ENCODE peak calls at places on chromosomes 3 and 15, in nine cellular contexts. One of them, this sample, is unnamed.

GRCh38 chr3:132341746-132342145 is 24.5 kb downstream of the ACP3 start:
- DNase-seq in HL-60: no peak
- DNase-seq in stomach: no peak
- DNase-seq in Panc1: no peak
- DNase-seq in GM23338: no peak
- DNase-seq in prostate gland: no peak
- DNase-seq in SK-N-SH: no peak
- DNase-seq in spleen: no peak
- DNase-seq in transverse colon: no peak
- DNase-seq in this sample: no peak

GRCh38 chr3:165728924-165729323 is 108.3 kb downstream of the BCHE start:
- DNase-seq in stomach: no peak
- DNase-seq in Panc1: no peak
- DNase-seq in spleen: peak
- DNase-seq in prostate gland: no peak
- DNase-seq in GM23338: no peak
- DNase-seq in SK-N-SH: no peak
- DNase-seq in HL-60: no peak
- DNase-seq in transverse colon: no peak
- DNase-seq in this sample: no peak

GRCh38 chr15:101318147-101318809 is 23.2 kb upstream of the SNRPA1 start:
- DNase-seq in spleen: no peak
- DNase-seq in SK-N-SH: no peak
- DNase-seq in stomach: no peak
- DNase-seq in GM23338: no peak
- DNase-seq in transverse colon: no peak
- DNase-seq in prostate gland: no peak
- DNase-seq in Panc1: no peak
- DNase-seq in HL-60: no peak
- DNase-seq in this sample: no peak

GRCh38 chr15:39199076-39199475 is 381.8 kb upstream of the THBS1 start:
- DNase-seq in Panc1: no peak
- DNase-seq in stomach: no peak
- DNase-seq in GM23338: no peak
- DNase-seq in HL-60: no peak
- DNase-seq in prostate gland: no peak
- DNase-seq in transverse colon: peak
- DNase-seq in spleen: no peak
- DNase-seq in SK-N-SH: peak
- DNase-seq in this sample: no peak

GRCh38 chr15:31327674-31328424 is 1.2 kb downstream of the KLF13 start:
- DNase-seq in GM23338: peak
- DNase-seq in spleen: peak
- DNase-seq in stomach: peak
- DNase-seq in transverse colon: peak
- DNase-seq in prostate gland: peak
- DNase-seq in SK-N-SH: peak
- DNase-seq in Panc1: no peak
- DNase-seq in HL-60: peak
- DNase-seq in this sample: no peak

GRCh38 chr3:14143826-14144225 is 19.0 kb downstream of the TMEM43 start:
- DNase-seq in prostate gland: peak
- DNase-seq in transverse colon: peak
- DNase-seq in Panc1: no peak
- DNase-seq in GM23338: peak
- DNase-seq in HL-60: peak
- DNase-seq in spleen: no peak
- DNase-seq in stomach: no peak
- DNase-seq in SK-N-SH: no peak
- DNase-seq in this sample: no peak

GRCh38 chr3:159629329-159630084 is 359.1 kb upstream of the IL12A start:
- DNase-seq in transverse colon: no peak
- DNase-seq in Panc1: no peak
- DNase-seq in prostate gland: no peak
- DNase-seq in spleen: no peak
- DNase-seq in HL-60: no peak
- DNase-seq in stomach: no peak
- DNase-seq in GM23338: no peak
- DNase-seq in SK-N-SH: no peak
- DNase-seq in this sample: no peak

GRCh38 chr3:121651684-121652083 is 9.0 kb downstream of the HCLS1 start:
- DNase-seq in stomach: no peak
- DNase-seq in spleen: no peak
- DNase-seq in HL-60: no peak
- DNase-seq in Panc1: no peak
- DNase-seq in SK-N-SH: no peak
- DNase-seq in prostate gland: no peak
- DNase-seq in transverse colon: no peak
- DNase-seq in GM23338: no peak
- DNase-seq in this sample: no peak

GRCh38 chr15:81502436-81502835 is 128.4 kb upstream of the TMC3 start:
- DNase-seq in transverse colon: no peak
- DNase-seq in GM23338: no peak
- DNase-seq in HL-60: no peak
- DNase-seq in prostate gland: no peak
- DNase-seq in SK-N-SH: no peak
- DNase-seq in spleen: no peak
- DNase-seq in stomach: no peak
- DNase-seq in Panc1: no peak
- DNase-seq in this sample: no peak

GRCh38 chr3:32973982-32974381 is 22.5 kb downstream of the CCR4 start:
- DNase-seq in spleen: no peak
- DNase-seq in stomach: no peak
- DNase-seq in HL-60: no peak
- DNase-seq in SK-N-SH: no peak
- DNase-seq in prostate gland: no peak
- DNase-seq in Panc1: no peak
- DNase-seq in transverse colon: no peak
- DNase-seq in GM23338: no peak
- DNase-seq in this sample: no peak

DNA sequence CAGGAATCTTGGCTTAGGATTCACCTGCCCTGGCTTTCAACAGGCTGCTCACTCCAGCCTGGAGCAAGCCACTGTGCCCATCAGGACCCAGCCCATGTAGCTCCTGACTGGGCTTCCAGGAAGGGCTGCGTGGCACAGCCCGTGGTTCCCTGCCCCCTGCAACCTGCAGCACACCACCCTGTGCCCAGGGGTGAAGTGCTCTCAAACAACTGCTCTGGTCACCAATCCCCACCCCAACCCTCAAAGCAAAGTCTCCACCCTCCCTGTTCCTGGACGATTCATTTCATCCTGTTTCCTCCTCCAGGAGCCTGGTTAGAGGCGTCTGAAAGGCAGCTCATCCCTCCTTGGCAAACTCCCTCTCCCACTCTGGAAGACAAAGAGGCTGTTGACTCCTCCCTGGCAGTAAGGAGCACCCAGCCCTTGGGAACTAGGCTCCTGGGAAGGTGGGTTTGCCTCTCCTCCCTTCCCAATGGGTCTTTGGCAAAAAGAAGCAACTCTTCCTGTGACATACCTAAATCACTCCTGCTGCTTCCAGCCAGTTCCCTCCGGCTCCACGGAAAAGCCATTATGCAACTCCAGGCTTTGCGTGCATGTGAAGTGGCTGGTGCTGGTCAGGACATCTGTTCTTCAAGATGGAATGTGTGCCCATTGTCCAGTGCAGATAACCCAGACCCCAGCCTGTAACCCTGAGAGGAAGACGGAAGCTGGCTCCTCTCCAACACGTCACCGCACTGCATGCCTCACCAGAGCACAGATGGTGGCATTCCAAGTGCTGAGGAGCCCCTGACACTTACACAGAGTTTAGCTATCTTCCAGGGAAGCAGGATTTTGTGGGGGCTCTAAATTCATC is 29.1 kb upstream of the VIPR1 start:
- DNase-seq in stomach: peak
- DNase-seq in Panc1: no peak
- DNase-seq in HL-60: peak
- DNase-seq in transverse colon: peak
- DNase-seq in SK-N-SH: no peak
- DNase-seq in spleen: no peak
- DNase-seq in prostate gland: no peak
- DNase-seq in GM23338: no peak
- DNase-seq in this sample: no peak
- TF ChIP-seq POLR2AphosphoS5 in stomach: no peak
- TF ChIP-seq POLR2AphosphoS5 in Panc1: no peak
- TF ChIP-seq POLR2AphosphoS5 in HL-60: no peak
- TF ChIP-seq POLR2AphosphoS5 in transverse colon: peak
- TF ChIP-seq POLR2AphosphoS5 in SK-N-SH: no peak
- TF ChIP-seq POLR2AphosphoS5 in spleen: no peak
- TF ChIP-seq POLR2AphosphoS5 in prostate gland: no peak
- TF ChIP-seq POLR2AphosphoS5 in GM23338: no peak
- TF ChIP-seq POLR2AphosphoS5 in this sample: no peak

GRCh38 chr3:10703875-10704274 is 112.2 kb upstream of the SLC6A11 start:
- DNase-seq in spleen: no peak
- DNase-seq in SK-N-SH: peak
- DNase-seq in HL-60: peak
- DNase-seq in transverse colon: no peak
- DNase-seq in Panc1: no peak
- DNase-seq in GM23338: peak
- DNase-seq in stomach: no peak
- DNase-seq in prostate gland: no peak
- DNase-seq in this sample: no peak
- TF ChIP-seq CTCF in spleen: no peak
- TF ChIP-seq CTCF in SK-N-SH: peak
- TF ChIP-seq CTCF in HL-60: no peak
- TF ChIP-seq CTCF in transverse colon: no peak
- TF ChIP-seq CTCF in Panc1: peak
- TF ChIP-seq CTCF in GM23338: peak
- TF ChIP-seq CTCF in stomach: no peak
- TF ChIP-seq CTCF in prostate gland: no peak
- TF ChIP-seq CTCF in this sample: peak

GRCh38 chr15:93981706-93982105 is 249.7 kb upstream of the MCTP2 start:
- DNase-seq in Panc1: no peak
- DNase-seq in prostate gland: no peak
- DNase-seq in spleen: no peak
- DNase-seq in transverse colon: no peak
- DNase-seq in GM23338: no peak
- DNase-seq in SK-N-SH: no peak
- DNase-seq in stomach: no peak
- DNase-seq in HL-60: no peak
- DNase-seq in this sample: no peak

GRCh38 chr15:93980149-93980911 is 251.0 kb upstream of the MCTP2 start:
- DNase-seq in stomach: no peak
- DNase-seq in spleen: no peak
- DNase-seq in Panc1: no peak
- DNase-seq in HL-60: no peak
- DNase-seq in transverse colon: peak
- DNase-seq in SK-N-SH: no peak
- DNase-seq in GM23338: no peak
- DNase-seq in prostate gland: no peak
- DNase-seq in this sample: no peak

GRCh38 chr15:93985173-93985572 is 246.2 kb upstream of the MCTP2 start:
- DNase-seq in transverse colon: no peak
- DNase-seq in GM23338: no peak
- DNase-seq in HL-60: no peak
- DNase-seq in Panc1: no peak
- DNase-seq in prostate gland: no peak
- DNase-seq in spleen: no peak
- DNase-seq in SK-N-SH: no peak
- DNase-seq in stomach: no peak
- DNase-seq in this sample: no peak

GRCh38 chr15:93983501-93983900 is 247.9 kb upstream of the MCTP2 start:
- DNase-seq in stomach: no peak
- DNase-seq in spleen: no peak
- DNase-seq in transverse colon: no peak
- DNase-seq in Panc1: no peak
- DNase-seq in prostate gland: no peak
- DNase-seq in HL-60: no peak
- DNase-seq in SK-N-SH: no peak
- DNase-seq in GM23338: no peak
- DNase-seq in this sample: no peak

GRCh38 chr15:93982226-93982641 is 249.1 kb upstream of the MCTP2 start:
- DNase-seq in stomach: no peak
- DNase-seq in HL-60: no peak
- DNase-seq in GM23338: no peak
- DNase-seq in prostate gland: no peak
- DNase-seq in Panc1: no peak
- DNase-seq in spleen: no peak
- DNase-seq in SK-N-SH: peak
- DNase-seq in transverse colon: no peak
- DNase-seq in this sample: no peak
- TF ChIP-seq POLR2AphosphoS5 in stomach: no peak
- TF ChIP-seq POLR2AphosphoS5 in HL-60: no peak
- TF ChIP-seq POLR2AphosphoS5 in GM23338: no peak
- TF ChIP-seq POLR2AphosphoS5 in prostate gland: no peak
- TF ChIP-seq POLR2AphosphoS5 in Panc1: no peak
- TF ChIP-seq POLR2AphosphoS5 in spleen: no peak
- TF ChIP-seq POLR2AphosphoS5 in SK-N-SH: no peak
- TF ChIP-seq POLR2AphosphoS5 in transverse colon: no peak
- TF ChIP-seq POLR2AphosphoS5 in this sample: peak

DNA sequence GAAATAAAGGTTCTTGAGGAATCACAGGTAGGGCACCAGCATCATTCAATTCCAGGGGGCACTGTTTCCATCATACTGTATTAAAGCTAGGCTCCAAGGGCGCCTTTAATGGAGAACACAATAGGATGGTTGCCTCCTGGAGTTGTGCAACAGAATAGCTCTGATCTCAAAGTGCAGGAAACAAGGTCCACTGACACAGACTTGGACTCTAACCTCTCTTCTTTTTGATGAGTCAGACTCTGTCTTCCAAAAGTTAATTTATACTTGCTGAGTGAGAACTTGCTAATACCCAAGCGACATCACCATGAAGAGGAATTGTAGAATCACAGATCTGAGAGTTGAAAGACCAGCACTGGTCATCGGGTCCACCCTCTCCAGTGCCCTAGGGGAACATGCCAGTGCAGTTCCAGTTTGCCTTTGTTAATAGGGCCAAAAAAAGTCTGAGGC is 94.4 kb upstream of the PHLDB2 start:
- DNase-seq in stomach: no peak
- DNase-seq in GM23338: peak
- DNase-seq in SK-N-SH: no peak
- DNase-seq in transverse colon: no peak
- DNase-seq in HL-60: no peak
- DNase-seq in Panc1: no peak
- DNase-seq in spleen: no peak
- DNase-seq in prostate gland: no peak
- DNase-seq in this sample: no peak
- TF ChIP-seq CTCF in stomach: no peak
- TF ChIP-seq CTCF in GM23338: peak
- TF ChIP-seq CTCF in SK-N-SH: peak
- TF ChIP-seq CTCF in transverse colon: no peak
- TF ChIP-seq CTCF in HL-60: no peak
- TF ChIP-seq CTCF in Panc1: no peak
- TF ChIP-seq CTCF in spleen: no peak
- TF ChIP-seq CTCF in prostate gland: no peak
- TF ChIP-seq CTCF in this sample: no peak